ENCODE peak calls at places on chromosomes 1 and 21, in five cellular contexts. I is globus pallidus; M is fibroblast of mammary gland; T is kidney tubule cell; C is activated CD4-positive, alpha-beta T cell treated with anti-CD3 and anti-CD28 coated beads, Interleukin-2, amount 50 U/mL, for 1 hour. P is an unnamed sample.

GRCh38 chr1:157249739-157250138 is 111.5 kb upstream of the ETV3 start:
- DNase-seq in I (no peak), M (no peak), T (no peak), C (no peak), P (no peak)

GRCh38 chr1:19034721-19035120 is 78.2 kb upstream of the IFFO2 start:
- DNase-seq in I (no peak), M (no peak), T (no peak), C (no peak), P (no peak)

GRCh38 chr1:151888972-151889570 is 20.2 kb downstream of the THEM4 start:
- DNase-seq in I (no peak), M (peak), T (peak), C (no peak), P (no peak)

GRCh38 chr1:51792864-51793263 is 85.7 kb downstream of the NRDC start:
- DNase-seq in I (peak), M (peak), T (peak), C (no peak), P (no peak)

GRCh38 chr1:165885305-165885694 is 57.9 kb downstream of the UCK2 start:
- DNase-seq in I (no peak), M (no peak), T (no peak), C (no peak), P (no peak)

GRCh38 chr1:244887281-244887680 is 22.9 kb upstream of the HNRNPU start:
- DNase-seq in I (no peak), M (no peak), T (no peak), C (no peak), P (no peak)

GRCh38 chr1:154996966-154997701 is 3.7 kb downstream of the LENEP start:
- DNase-seq in I (no peak), M (no peak), T (no peak), C (no peak), P (peak)

GRCh38 chr1:204896787-204897469 is 26.3 kb downstream of the NFASC start:
- DNase-seq in I (no peak), M (no peak), T (no peak), C (no peak), P (no peak)

GRCh38 chr1:17370618-17371017 is 1.4 kb upstream of the PADI6 start:
- DNase-seq in I (no peak), M (no peak), T (peak), C (no peak), P (no peak)

GRCh38 chr1:188433428-188433827 is 1604.7 kb downstream of the PLA2G4A start:
- DNase-seq in I (no peak), M (peak), T (peak), C (no peak), P (no peak)

GRCh38 chr1:244705268-244706234 is 52.6 kb downstream of the DESI2 start:
- DNase-seq in I (no peak), M (no peak), T (no peak), C (no peak), P (no peak)

GRCh38 chr21:36211660-36212512 is 55.3 kb downstream of the DOP1B start:
- DNase-seq in I (no peak), M (peak), T (peak), C (no peak), P (no peak)

GRCh38 chr1:54886724-54887664 is at the start of gene DHCR24:
- DNase-seq in I (peak), M (peak), T (peak), C (peak), P (peak)